ENCODE peak calls at places on chromosome 20, in eight cellular contexts. X, L, Q, D, O, Z, N and W are unnamed samples.

GRCh38 chr20:4247261-4247660 is 231.9 kb upstream of the RNF24 start:
- DNase-seq in Q (no peak), N (no peak), L (no peak), X (no peak), Z (no peak), D (no peak), O (no peak), W (no peak)

GRCh38 chr20:32741151-32741550 is 2.1 kb downstream of the COMMD7 start:
- DNase-seq in L (no peak), O (no peak), D (no peak), N (no peak), Z (no peak), Q (no peak), X (no peak), W (no peak)

GRCh38 chr20:51505566-51505965 is 37.0 kb downstream of the NFATC2 start:
- DNase-seq in Q (no peak), D (no peak), O (no peak), L (no peak), X (no peak), N (no peak), Z (no peak), W (no peak)

GRCh38 chr20:33480071-33480470 is 9.8 kb upstream of the CBFA2T2 start:
- DNase-seq in X (no peak), N (no peak), D (no peak), Q (no peak), Z (no peak), O (no peak), L (no peak), W (no peak)

GRCh38 chr20:58147628-58148370 is 80.7 kb downstream of the ANKRD60 start:
- DNase-seq in L (peak), N (no peak), Z (no peak), Q (no peak), X (no peak), D (no peak), O (no peak), W (no peak)

GRCh38 chr20:5433352-5433751 is 116.6 kb upstream of the PROKR2 start:
- DNase-seq in D (no peak), X (no peak), L (no peak), Z (no peak), Q (no peak), N (no peak), O (no peak), W (no peak)

GRCh38 chr20:55538261-55538908 is 466.9 kb downstream of the CBLN4 start:
- DNase-seq in L (peak), D (no peak), O (no peak), X (no peak), Z (no peak), Q (no peak), N (no peak), W (no peak)

GRCh38 chr20:15992564-15992963 is 580.7 kb downstream of the KIF16B start:
- DNase-seq in N (no peak), Q (no peak), O (no peak), D (no peak), Z (no peak), X (no peak), L (no peak), W (no peak)

GRCh38 chr20:16703570-16703969 is 26.3 kb upstream of the SNRPB2 start:
- DNase-seq in N (no peak), Z (no peak), D (no peak), X (no peak), O (no peak), L (no peak), Q (no peak), W (no peak)

GRCh38 chr20:56463428-56463827 is 5.0 kb upstream of the RTF2 start:
- DNase-seq in Z (no peak), L (no peak), O (no peak), N (no peak), Q (no peak), D (no peak), X (no peak), W (no peak)